ENCODE peak calls at places on chromosome 19, in four cellular contexts. S, E, V and D are unnamed samples.
A peak's percentile ranks its signal among the peaks of the same experiment; 100 is the strongest.

GRCh38 chr19:18697680-18698079 is 14.2 kb downstream of the CRTC1 start:
- DNase-seq in V (no peak), E (no peak), S (peak; percentile 29), D (peak; percentile 11)

GRCh38 chr19:6997679-6998445 is 23.4 kb downstream of the MBD3L2B start:
- DNase-seq in S (peak; percentile 20), V (peak; percentile 4), E (no peak), D (peak; percentile 42)

GRCh38 chr19:11479090-11479469 is 1.8 kb downstream of the ELAVL3 start:
- DNase-seq in E (no peak), V (no peak), S (no peak), D (no peak)

GRCh38 chr19:2261438-2262172 is 5.4 kb upstream of the JSRP1 start:
- DNase-seq in S (peak; percentile 37), E (no peak), V (no peak), D (no peak)

GRCh38 chr19:45972081-45972943 is 1.4 kb downstream of the NOVA2 start:
- DNase-seq in V (no peak), S (no peak), E (no peak), D (no peak)

GRCh38 chr19:27796073-27796472 is 1416.9 kb downstream of the UQCRFS1 start:
- DNase-seq in V (no peak), E (no peak), S (no peak), D (no peak)

GRCh38 chr19:4547303-4548237 is 7.7 kb upstream of the LRG1 start:
- DNase-seq in V (no peak), S (peak; percentile 51), E (no peak), D (no peak)

GRCh38 chr19:18290250-18291018 is 9.0 kb upstream of the JUND start:
- DNase-seq in E (no peak), V (no peak), S (no peak), D (peak; percentile 84)

GRCh38 chr19:54893406-54893805 is 12.5 kb upstream of the NCR1 start:
- DNase-seq in E (no peak), V (no peak), S (no peak), D (no peak)

GRCh38 chr19:810077-810855 is 11.5 kb downstream of the PLPPR3 start:
- DNase-seq in S (no peak), V (no peak), E (no peak), D (no peak)

GRCh38 chr19:1524972-1525325 is 1.1 kb downstream of the PLK5 start:
- DNase-seq in V (no peak), S (no peak), E (no peak), D (no peak)

GRCh38 chr19:8607386-8607785 is 3.1 kb downstream of the ADAMTS10 start:
- DNase-seq in V (peak; percentile 75), E (no peak), S (no peak), D (no peak)

GRCh38 chr19:24062222-24062621 is 24.8 kb upstream of the ZNF254 start:
- DNase-seq in S (no peak), V (no peak), E (no peak), D (no peak)

GRCh38 chr19:2327773-2328400 is 499 bp downstream of the LSM7 start:
- DNase-seq in S (peak; percentile 48), E (no peak), V (peak; percentile 78), D (peak; percentile 87)

GRCh38 chr19:3149526-3150505 is 14.0 kb downstream of the GNA15 start:
- DNase-seq in E (no peak), V (no peak), S (no peak), D (peak; percentile 55)

GRCh38 chr19:46404884-46405658 is 8.3 kb downstream of the CCDC8 start:
- DNase-seq in S (peak; percentile 14), E (no peak), V (no peak), D (peak; percentile 56)

GRCh38 chr19:38975861-38976271 is 324 bp upstream of the FBXO17 start:
- DNase-seq in E (no peak), V (peak; percentile 38), S (no peak), D (no peak)

GRCh38 chr19:45653634-45654033 is 14.4 kb upstream of the GIPR start:
- DNase-seq in E (no peak), S (no peak), V (no peak), D (no peak)

GRCh38 chr19:2389594-2389993 is 29.5 kb downstream of the TMPRSS9 start:
- DNase-seq in S (no peak), V (no peak), E (no peak), D (no peak)

GRCh38 chr19:55680339-55681130 is 5.5 kb downstream of the EPN1 start:
- DNase-seq in E (no peak), S (no peak), V (no peak), D (no peak)

GRCh38 chr19:41753936-41754529 is 1.3 kb upstream of the CEACAM6 start:
- DNase-seq in S (peak; percentile 69), E (peak; percentile 35), V (peak; percentile 8), D (peak; percentile 47)

GRCh38 chr19:6740589-6741348 is 1.3 kb downstream of the TRIP10 start:
- DNase-seq in E (no peak), S (peak; percentile 55), V (peak; percentile 23), D (no peak)

GRCh38 chr19:5145521-5146511 is 176.9 kb downstream of the KDM4B start:
- DNase-seq in V (no peak), E (no peak), S (no peak), D (no peak)

GRCh38 chr19:44653977-44654784 is 10.5 kb downstream of the PVR start:
- DNase-seq in V (peak; percentile 63), E (peak; percentile 42), S (peak; percentile 48), D (peak; percentile 90)

GRCh38 chr19:51108805-51109146 is 567 bp upstream of the CTU1 start:
- DNase-seq in V (no peak), E (no peak), S (no peak), D (no peak)

GRCh38 chr19:5985098-5985783 is 7.3 kb upstream of the RANBP3 start:
- DNase-seq in E (no peak), V (peak; percentile 37), S (peak; percentile 54), D (no peak)

GRCh38 chr19:52896431-52897148 is 845 bp downstream of the ZNF320 start:
- DNase-seq in S (peak; percentile 50), E (no peak), V (peak; percentile 3), D (peak; percentile 43)

GRCh38 chr19:29942404-29943261 is 594 bp downstream of the URI1 start:
- DNase-seq in V (peak; percentile 25), E (no peak), S (peak; percentile 35), D (peak; percentile 84)

GRCh38 chr19:54433697-54434096 is 15.3 kb upstream of the LENG8 start:
- DNase-seq in E (no peak), V (no peak), S (no peak), D (no peak)

DNA sequence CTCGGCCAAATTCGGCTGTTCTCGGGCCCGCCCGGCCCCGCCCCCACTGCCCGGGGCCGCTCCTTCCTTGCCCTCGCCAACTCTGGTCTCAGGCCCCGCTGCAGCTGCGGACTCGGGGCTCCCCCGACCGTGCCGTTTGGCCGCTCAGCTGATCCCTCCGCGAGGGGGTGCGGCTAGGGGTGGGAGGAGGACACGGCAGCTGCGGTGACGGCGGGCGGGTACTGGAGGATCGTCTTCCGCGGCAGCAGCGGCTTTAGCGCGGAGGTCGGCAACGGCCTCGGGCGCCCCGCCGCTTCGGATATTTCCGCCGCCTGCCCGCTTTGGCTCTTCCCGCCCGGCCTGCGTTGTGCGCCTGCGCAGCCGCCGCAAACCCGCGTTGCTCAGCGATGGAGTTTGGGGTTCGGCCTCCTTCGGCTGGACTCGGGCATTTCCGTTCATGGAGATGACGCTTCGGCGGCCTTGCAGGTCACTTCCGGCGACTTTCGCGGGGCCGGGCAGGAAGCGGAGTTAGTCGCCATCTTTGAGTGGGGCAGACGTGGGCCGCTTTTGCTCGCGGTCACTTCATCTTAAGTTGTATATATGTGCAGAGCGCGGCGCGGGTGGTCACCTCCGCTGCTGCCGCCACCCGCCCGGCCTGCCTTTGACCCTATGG is 338 bp upstream of the UBE2M start:
- DNase-seq in S (peak; percentile 100), E (peak; percentile 98), V (peak; percentile 98), D (peak; percentile 96)
- TF ChIP-seq CTCF in S (no peak), E (no peak), V (no peak), D (no peak)

DNA sequence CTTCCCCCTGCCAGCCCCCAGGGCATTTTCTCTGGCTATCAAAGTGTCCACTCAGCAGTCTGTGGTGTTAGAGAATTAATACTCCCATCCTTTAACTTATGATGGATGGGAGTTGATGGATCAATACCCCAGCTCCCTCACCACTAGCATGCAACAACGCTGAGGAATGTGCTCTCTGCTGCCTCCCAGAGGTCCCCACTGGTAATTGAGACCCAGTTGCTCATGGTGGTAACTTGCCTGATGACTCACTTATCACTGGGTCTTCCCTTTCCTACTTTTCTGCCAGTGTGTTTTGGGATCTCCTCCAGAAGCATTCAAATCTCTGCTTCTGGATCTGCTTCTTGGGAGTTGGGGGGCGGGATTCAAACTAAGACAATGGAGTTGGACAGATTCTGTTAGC is 20.3 kb upstream of the CACNA1A start:
- DNase-seq in E (no peak), S (peak; percentile 51), V (peak; percentile 5), D (no peak)
- TF ChIP-seq CTCF in E (no peak), S (peak; percentile 69), V (peak; percentile 41), D (no peak)

GRCh38 chr19:16495982-16496612 is at the start of the genes C19orf44 and CALR3:
- DNase-seq in S (peak; percentile 99), E (peak; percentile 92), V (peak; percentile 99), D (peak; percentile 98)
- TF ChIP-seq CTCF in S (no peak), E (no peak), V (peak; percentile 14), D (no peak)

GRCh38 chr19:40702337-40703012 is 12.0 kb upstream of the NUMBL start:
- DNase-seq in V (peak; percentile 29), E (no peak), S (peak; percentile 29), D (no peak)
- TF ChIP-seq CTCF in V (peak; percentile 57), E (no peak), S (peak; percentile 30), D (no peak)

DNA sequence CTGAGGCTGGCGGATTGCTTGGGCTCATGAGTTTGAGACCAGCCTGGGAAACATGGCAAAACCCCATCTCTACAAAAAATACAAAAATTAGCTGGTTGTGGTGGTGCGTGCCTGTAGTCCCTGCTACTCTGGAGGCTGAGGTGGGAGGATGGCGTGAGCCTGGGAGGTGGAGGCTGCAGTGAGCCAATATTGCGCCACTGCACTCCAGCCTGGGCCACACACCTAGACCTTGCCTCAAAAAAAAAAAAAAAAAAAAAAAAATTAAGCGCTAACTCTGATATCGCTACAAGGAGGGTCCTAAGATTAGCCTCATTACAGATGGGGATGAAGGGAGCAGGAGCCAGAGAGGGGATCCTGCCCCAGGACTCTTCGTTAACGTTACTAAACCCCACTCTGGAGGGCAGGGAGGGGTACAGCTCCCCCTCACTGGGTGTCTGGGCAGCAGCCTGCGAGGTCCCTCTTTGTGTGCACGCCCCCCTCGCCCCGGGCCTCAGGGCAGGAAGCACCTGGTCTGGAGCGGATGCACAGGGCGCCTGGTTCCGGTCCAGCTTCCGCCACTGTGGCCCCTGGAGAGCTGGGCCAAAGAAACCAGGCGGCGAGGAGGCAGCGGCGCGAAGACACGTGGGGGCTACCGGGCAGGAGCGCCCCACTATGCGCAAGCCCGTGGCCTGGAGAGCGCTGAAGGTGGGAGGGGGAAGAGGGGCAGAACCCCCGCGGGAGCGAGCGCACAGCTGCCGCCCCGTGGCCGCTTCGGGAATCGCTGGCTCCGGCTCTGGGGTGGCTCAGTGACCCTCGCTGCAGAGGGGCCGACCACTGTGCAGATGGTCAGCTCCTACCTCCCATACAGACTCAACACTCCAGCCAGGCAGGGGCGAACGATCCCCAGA is 1.5 kb upstream of the LYL1 start:
- DNase-seq in V (no peak), E (no peak), S (peak; percentile 50), D (peak; percentile 88)
- TF ChIP-seq CTCF in V (peak; percentile 57), E (no peak), S (peak; percentile 94), D (peak; percentile 95)